ENCODE peak calls at places on chromosomes 5 and 9, in four cellular contexts. Q is H9, T is H1, J is mesendoderm. N is an unnamed sample.
A peak's percentile ranks its signal among the peaks of the same experiment; 100 is the strongest.

GRCh38 chr5:1003296-1003937 is 5.2 kb upstream of the NKD2 start:
- DNase-seq in T (no peak), Q (no peak), J (no peak), N (no peak)

GRCh38 chr5:138096363-138096762 is 12.5 kb downstream of the WNT8A start:
- DNase-seq in T (no peak), J (no peak), Q (no peak), N (no peak)

GRCh38 chr5:93873211-93873736 is 131.9 kb upstream of the POU5F2 start:
- DNase-seq in T (no peak), J (no peak), Q (no peak), N (no peak)

GRCh38 chr9:70479880-70480291 is 65.4 kb upstream of the KLF9 start:
- DNase-seq in Q (peak; percentile 46), T (peak; percentile 38), J (peak; percentile 45), N (peak; percentile 79)

GRCh38 chr5:1736889-1737711 is 62.5 kb downstream of the MRPL36 start:
- DNase-seq in T (no peak), J (peak; percentile 13), Q (peak; percentile 33), N (no peak)

GRCh38 chr5:121640298-121640697 is 211.4 kb upstream of the FTMT start:
- DNase-seq in Q (no peak), T (no peak), J (no peak), N (no peak)

GRCh38 chr5:1654786-1655495 is 131.2 kb upstream of the LPCAT1 start:
- DNase-seq in T (no peak), Q (peak; percentile 24), J (no peak), N (no peak)

GRCh38 chr9:71758785-71759184 is 9.5 kb downstream of the CEMIP2 start:
- DNase-seq in Q (no peak), J (no peak), T (no peak), N (peak; percentile 50)

GRCh38 chr5:16916262-16916878 is 19.7 kb downstream of the MYO10 start:
- DNase-seq in J (no peak), T (no peak), Q (no peak), N (peak; percentile 93)

GRCh38 chr5:147554285-147554817 is 44.5 kb upstream of the DPYSL3 start:
- DNase-seq in T (no peak), J (peak; percentile 37), Q (no peak), N (peak; percentile 77)

GRCh38 chr5:66669862-66670195 is 73.6 kb downstream of the MAST4 start:
- DNase-seq in Q (no peak), J (no peak), T (no peak), N (no peak)

GRCh38 chr5:65480306-65480865 is 1.3 kb downstream of the ADAMTS6 start:
- DNase-seq in J (peak; percentile 39), Q (no peak), T (no peak), N (peak; percentile 93)

GRCh38 chr5:95959964-95960801 is 1.5 kb downstream of the ELL2 start:
- DNase-seq in J (no peak), T (no peak), Q (no peak), N (peak; percentile 34)

GRCh38 chr5:135379052-135379654 is 19.9 kb downstream of the MACROH2A1 start:
- DNase-seq in J (no peak), T (no peak), Q (no peak), N (peak; percentile 44)

GRCh38 chr5:115184780-115185179 is 15.1 kb upstream of the TRIM36 start:
- DNase-seq in Q (no peak), J (no peak), T (no peak), N (peak; percentile 9)

GRCh38 chr9:130541533-130541932 is 37.8 kb upstream of the FUBP3 start:
- DNase-seq in Q (no peak), T (no peak), J (no peak), N (no peak)

DNA sequence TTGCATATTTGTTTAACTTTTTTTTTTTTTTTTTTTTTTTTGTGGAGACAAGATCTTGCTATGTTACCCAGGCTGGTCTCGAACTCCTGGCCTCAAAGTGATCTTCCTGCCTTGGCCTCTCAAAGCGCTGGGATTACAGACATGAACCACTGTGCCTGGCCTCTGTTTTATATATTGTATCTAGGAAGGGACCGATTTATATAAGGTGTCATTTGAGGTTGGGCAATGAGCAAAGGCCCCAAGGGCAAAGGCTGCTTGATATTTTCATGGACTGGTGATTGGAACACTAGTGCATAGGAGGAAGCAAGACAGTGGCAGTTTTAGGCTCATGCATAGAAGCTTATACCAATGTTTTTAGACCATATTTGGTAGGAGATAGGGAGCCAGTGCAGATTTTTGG is 3.2 kb downstream of the SLC26A2 start:
- DNase-seq in Q (no peak), T (no peak), J (no peak), N (no peak)
- H4K5ac ChIP-seq in Q (no peak overlapping the region), T (no peak overlapping the region), J (no peak overlapping the region), N (no peak overlapping the region)

GRCh38 chr9:137058651-137059234 is 4.9 kb upstream of the ENTPD2 start:
- DNase-seq in T (no peak), J (no peak), Q (no peak), N (no peak)

GRCh38 chr9:137055385-137056364 is 1.8 kb upstream of the ENTPD2 start:
- DNase-seq in J (no peak), T (no peak), Q (no peak), N (peak; percentile 41)

GRCh38 chr9:137054932-137055384 is 1.1 kb upstream of the ENTPD2 start:
- DNase-seq in J (no peak), Q (no peak), T (no peak), N (no peak)

GRCh38 chr9:137057545-137057944 is 3.7 kb upstream of the ENTPD2 start:
- DNase-seq in J (no peak), Q (no peak), T (no peak), N (no peak)

GRCh38 chr9:137056739-137057407 is 3.0 kb upstream of the ENTPD2 start:
- DNase-seq in Q (no peak), J (no peak), T (no peak), N (no peak)
- H4K5ac ChIP-seq in Q (no peak overlapping the region), J (no peak overlapping the region), T (no peak overlapping the region), N (no peak overlapping the region)

GRCh38 chr5:91373016-91373415 is 10.1 kb downstream of the ARRDC3 start:
- DNase-seq in Q (no peak), T (no peak), J (no peak), N (no peak)
- H4K5ac ChIP-seq in Q (no peak overlapping the region), T (no peak overlapping the region), J (no peak overlapping the region), N (no peak overlapping the region)

GRCh38 chr9:128818839-128819715 is 777 bp downstream of the ENDOG start:
- DNase-seq in Q (peak; percentile 54), T (no peak), J (peak; percentile 53), N (no peak)
- H4K5ac ChIP-seq in Q (no peak overlapping the region), T (no peak overlapping the region), J (no peak overlapping the region), N (no peak overlapping the region)

GRCh38 chr5:98108497-98108896 is 665.0 kb upstream of the RGMB start:
- DNase-seq in T (no peak), J (no peak), Q (no peak), N (peak; percentile 99)
- H4K5ac ChIP-seq in T (no peak overlapping the region), J (no peak overlapping the region), Q (no peak overlapping the region), N (peak overlapping the region; percentile 90)